ENCODE peak calls at places on chromosome 17, in eight cellular contexts. C is A549, V is GM12891, G is adrenal gland, A is sigmoid colon, B is endothelial cell of umbilical vein, R is HCT116, P is breast epithelium. D is an unnamed sample.

GRCh38 chr17:72120878-72121163 is at the start of gene SOX9:
- DNase-seq in C (peak; percentile 100), V (peak; percentile 76), G (peak; percentile 67), A (peak; percentile 86), B (no peak), R (peak; percentile 95), P (peak; percentile 91), D (peak; percentile 100)

GRCh38 chr17:37488009-37488604 is 1.6 kb upstream of the DUSP14 start:
- DNase-seq in C (peak; percentile 97), V (no peak), G (peak; percentile 28), A (no peak), B (peak; percentile 93), R (peak; percentile 65), P (no peak), D (peak; percentile 85)

GRCh38 chr17:2412561-2413021 is 11.7 kb upstream of the MNT start:
- DNase-seq in C (no peak), V (no peak), G (peak; percentile 42), A (peak; percentile 60), B (peak; percentile 39), R (no peak), P (no peak), D (no peak)

GRCh38 chr17:43619696-43620095 is 42.0 kb downstream of the MEOX1 start:
- DNase-seq in C (no peak), V (no peak), G (no peak), A (no peak), B (no peak), R (no peak), P (no peak), D (no peak)

GRCh38 chr17:79707931-79708891 is 22.5 kb upstream of the ENPP7 start:
- DNase-seq in C (peak; percentile 71), V (peak; percentile 81), G (peak; percentile 50), A (no peak), B (peak; percentile 35), R (peak; percentile 34), P (no peak), D (no peak)

GRCh38 chr17:42797067-42798007 is 1.2 kb downstream of the COA3 start:
- DNase-seq in C (no peak), V (no peak), G (no peak), A (no peak), B (no peak), R (no peak), P (no peak), D (no peak)

GRCh38 chr17:36608794-36609497 is 7.6 kb downstream of the MRM1 start:
- DNase-seq in C (no peak), V (no peak), G (peak; percentile 56), A (no peak), B (peak; percentile 49), R (peak; percentile 31), P (no peak), D (no peak)

GRCh38 chr17:65850486-65850885 is 289.0 kb upstream of the AXIN2 start:
- DNase-seq in C (no peak), V (no peak), G (no peak), A (no peak), B (no peak), R (peak; percentile 8), P (no peak), D (peak; percentile 15)

GRCh38 chr17:164536-165235 is 16.8 kb downstream of the DOC2B start:
- DNase-seq in C (peak; percentile 61), V (peak; percentile 63), G (peak; percentile 61), A (no peak), B (peak; percentile 69), R (no peak), P (no peak), D (no peak)

GRCh38 chr17:181213-182163 is at the start of gene DOC2B:
- DNase-seq in C (peak; percentile 80), V (no peak), G (peak; percentile 72), A (no peak), B (peak; percentile 42), R (peak; percentile 40), P (no peak), D (no peak)

GRCh38 chr17:1997587-1998425 is 27.3 kb downstream of the RTN4RL1 start:
- DNase-seq in C (peak; percentile 81), V (no peak), G (peak; percentile 49), A (no peak), B (no peak), R (no peak), P (peak; percentile 78), D (no peak)

GRCh38 chr17:1713878-1714487 is 3.8 kb upstream of the TLCD2 start:
- DNase-seq in C (peak; percentile 77), V (no peak), G (peak; percentile 46), A (no peak), B (peak; percentile 43), R (peak; percentile 64), P (no peak), D (no peak)

GRCh38 chr17:76537578-76538280 is at the start of gene CYGB:
- DNase-seq in C (no peak), V (no peak), G (peak; percentile 26), A (no peak), B (no peak), R (no peak), P (no peak), D (no peak)

GRCh38 chr17:78697122-78697845 is 84.8 kb downstream of the CYTH1 start:
- DNase-seq in C (no peak), V (no peak), G (no peak), A (no peak), B (no peak), R (no peak), P (no peak), D (no peak)

GRCh38 chr17:6471531-6472465 is 27.5 kb downstream of the PIMREG start:
- DNase-seq in C (peak; percentile 62), V (no peak), G (no peak), A (no peak), B (peak; percentile 43), R (no peak), P (no peak), D (peak; percentile 88)

GRCh38 chr17:61635913-61636432 is 45.0 kb upstream of the NACA2 start:
- DNase-seq in C (no peak), V (no peak), G (peak; percentile 50), A (no peak), B (peak; percentile 69), R (peak; percentile 65), P (no peak), D (no peak)

GRCh38 chr17:46813920-46814319 is 4.6 kb downstream of the WNT3 start:
- DNase-seq in C (no peak), V (no peak), G (no peak), A (no peak), B (no peak), R (no peak), P (no peak), D (no peak)

GRCh38 chr17:43534909-43535308 is 11.2 kb downstream of the ETV4 start:
- DNase-seq in C (no peak), V (no peak), G (no peak), A (no peak), B (no peak), R (no peak), P (no peak), D (no peak)

GRCh38 chr17:63250830-63251229 is 195.3 kb downstream of the CYB561 start:
- DNase-seq in C (no peak), V (no peak), G (no peak), A (no peak), B (no peak), R (no peak), P (no peak), D (no peak)

GRCh38 chr17:43482103-43483012 is 1.4 kb upstream of the DHX8 start:
- DNase-seq in C (no peak), V (no peak), G (no peak), A (no peak), B (no peak), R (no peak), P (no peak), D (no peak)

GRCh38 chr17:75590849-75591721 is 3.5 kb downstream of the MYO15B start:
- DNase-seq in C (no peak), V (no peak), G (no peak), A (peak; percentile 60), B (no peak), R (no peak), P (no peak), D (no peak)

GRCh38 chr17:64388961-64389565 is 1.6 kb downstream of the PECAM1 start:
- DNase-seq in C (no peak), V (no peak), G (no peak), A (no peak), B (peak; percentile 58), R (no peak), P (no peak), D (no peak)

GRCh38 chr17:46732754-46733398 is 85.6 kb downstream of the WNT3 start:
- DNase-seq in C (no peak), V (no peak), G (no peak), A (no peak), B (no peak), R (no peak), P (no peak), D (no peak)

DNA sequence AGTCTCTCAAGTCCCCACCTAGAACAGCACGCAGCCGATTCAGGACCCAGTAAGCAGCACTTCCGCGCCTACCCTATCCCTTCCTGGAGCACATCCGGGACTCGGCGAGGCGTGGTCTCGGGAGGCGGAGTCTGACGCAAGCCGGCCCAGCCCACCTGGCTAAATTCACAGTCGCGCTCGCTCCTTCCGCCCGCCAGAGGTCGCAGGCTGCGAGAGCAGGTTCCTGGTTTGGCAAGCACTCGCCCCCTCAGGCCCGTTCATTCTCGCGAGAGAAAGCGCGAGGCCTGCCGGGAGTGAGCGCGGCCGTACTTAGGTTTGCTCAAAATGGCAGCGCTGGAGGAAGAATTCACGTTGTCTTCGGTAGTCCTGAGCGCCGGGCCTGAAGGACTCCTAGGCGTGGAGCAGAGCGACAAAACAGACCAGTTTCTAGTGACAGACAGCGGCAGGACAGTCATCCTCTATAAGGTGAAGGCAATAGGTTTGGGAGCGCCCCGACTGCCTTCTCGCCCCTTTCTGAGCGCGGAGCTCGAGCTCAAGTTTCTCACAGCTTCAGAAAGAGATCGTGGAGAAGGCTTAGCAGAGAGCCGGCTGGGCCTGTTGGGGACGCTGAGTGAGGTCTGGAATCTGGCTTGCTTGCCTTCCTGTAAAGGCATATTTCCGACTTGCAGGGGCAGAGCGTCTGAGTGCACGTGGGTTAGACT is at the start of gene NOL11:
- DNase-seq in C (peak; percentile 97), V (peak; percentile 80), G (peak; percentile 99), A (peak; percentile 99), B (peak; percentile 100), R (peak; percentile 99), P (peak; percentile 99), D (peak; percentile 94)
- TF ChIP-seq POLR2A in C (peak; percentile 91), V (peak; percentile 98), G (peak; percentile 74), A (peak; percentile 56), B (peak; percentile 97), R (peak; percentile 95), P (peak; percentile 71), D (peak; percentile 76)

GRCh38 chr17:28725660-28726395 is at the start of gene TLCD1:
- DNase-seq in C (peak; percentile 92), V (peak; percentile 73), G (peak; percentile 67), A (peak; percentile 84), B (peak; percentile 58), R (no peak), P (no peak), D (peak; percentile 83)
- TF ChIP-seq POLR2A in C (peak; percentile 81), V (peak; percentile 35), G (no peak), A (no peak), B (peak; percentile 74), R (peak; percentile 84), P (no peak), D (peak; percentile 78)

GRCh38 chr17:81926451-81927144 is 937 bp downstream of the MAFG start:
- DNase-seq in C (peak; percentile 92), V (peak; percentile 68), G (peak; percentile 72), A (peak; percentile 94), B (peak; percentile 74), R (peak; percentile 47), P (peak; percentile 81), D (peak; percentile 93)
- TF ChIP-seq POLR2A in C (no peak), V (no peak), G (peak; percentile 32), A (peak; percentile 6), B (peak; percentile 4), R (no peak), P (no peak), D (peak; percentile 21)

GRCh38 chr17:56257075-56257474 is 103.8 kb downstream of the ANKFN1 start:
- DNase-seq in C (no peak), V (no peak), G (no peak), A (no peak), B (no peak), R (no peak), P (no peak), D (no peak)
- TF ChIP-seq POLR2A in C (no peak), V (no peak), G (no peak), A (no peak), B (no peak), R (no peak), P (no peak), D (no peak)